ENCODE peak calls at places on chromosomes 6 and 20, in seven cellular contexts. G, W, X, O, R, Y and S are unnamed samples.

GRCh38 chr6:105482227-105482839 is 79.5 kb upstream of the PREP start:
- DNase-seq in G (no peak), W (peak; percentile 29), X (no peak), O (no peak), R (no peak), Y (peak; percentile 49), S (peak; percentile 35)

GRCh38 chr6:80143312-80143960 is 37.0 kb downstream of the BCKDHB start:
- DNase-seq in G (peak; percentile 65), W (peak; percentile 81), X (no peak), O (peak; percentile 83), R (no peak), Y (peak; percentile 72), S (peak; percentile 68)

GRCh38 chr6:166242888-166243287 is 65.3 kb downstream of the PRR18 start:
- DNase-seq in G (no peak), W (no peak), X (no peak), O (no peak), R (no peak), Y (no peak), S (no peak)

GRCh38 chr20:35171753-35172433 is at the start of gene PROCR:
- DNase-seq in G (peak; percentile 74), W (peak; percentile 100), X (no peak), O (peak; percentile 98), R (no peak), Y (peak; percentile 89), S (peak; percentile 57)

GRCh38 chr20:51027396-51027795 is 4.5 kb upstream of the KCNG1 start:
- DNase-seq in G (no peak), W (no peak), X (no peak), O (no peak), R (no peak), Y (no peak), S (no peak)

GRCh38 chr6:8530775-8531435 is 95.6 kb upstream of the SLC35B3 start:
- DNase-seq in G (no peak), W (no peak), X (no peak), O (no peak), R (no peak), Y (no peak), S (no peak)

GRCh38 chr6:46062991-46063390 is 47.3 kb upstream of the CLIC5 start:
- DNase-seq in G (no peak), W (no peak), X (no peak), O (no peak), R (no peak), Y (no peak), S (no peak)

GRCh38 chr20:16575390-16576140 is 2.3 kb upstream of the KIF16B start:
- DNase-seq in G (no peak), W (no peak), X (no peak), O (no peak), R (no peak), Y (no peak), S (no peak)

GRCh38 chr6:31068738-31069340 is 43.5 kb downstream of the C6orf15 start:
- DNase-seq in G (peak; percentile 52), W (peak; percentile 83), X (peak; percentile 80), O (peak; percentile 72), R (peak; percentile 59), Y (peak; percentile 65), S (no peak)

GRCh38 chr20:55386686-55387085 is 618.6 kb downstream of the CBLN4 start:
- DNase-seq in G (no peak), W (peak; percentile 79), X (no peak), O (peak; percentile 59), R (no peak), Y (no peak), S (no peak)

GRCh38 chr6:149132336-149132735 is 185.2 kb upstream of the TAB2 start:
- DNase-seq in G (no peak), W (no peak), X (no peak), O (no peak), R (no peak), Y (no peak), S (no peak)

GRCh38 chr6:32974541-32975308 is 6.3 kb downstream of the BRD2 start:
- DNase-seq in G (no peak), W (no peak), X (no peak), O (no peak), R (no peak), Y (no peak), S (no peak)

GRCh38 chr20:7500362-7500761 is 439.9 kb downstream of the HAO1 start:
- DNase-seq in G (no peak), W (no peak), X (no peak), O (no peak), R (no peak), Y (no peak), S (no peak)

GRCh38 chr6:122339661-122340060 is 59.8 kb upstream of the HSF2 start:
- DNase-seq in G (no peak), W (no peak), X (no peak), O (no peak), R (no peak), Y (no peak), S (no peak)

GRCh38 chr20:49603209-49603627 is 35.3 kb upstream of the PTGIS start:
- DNase-seq in G (no peak), W (no peak), X (no peak), O (no peak), R (no peak), Y (peak; percentile 68), S (no peak)

GRCh38 chr6:150144294-150144868 is 1.5 kb downstream of the PPP1R14C start:
- DNase-seq in G (no peak), W (peak; percentile 64), X (no peak), O (peak; percentile 60), R (no peak), Y (no peak), S (peak; percentile 38)
- TF ChIP-seq CTCF in G (no peak), W (no peak), X (no peak), O (no peak), R (no peak), Y (no peak), S (no peak)

DNA sequence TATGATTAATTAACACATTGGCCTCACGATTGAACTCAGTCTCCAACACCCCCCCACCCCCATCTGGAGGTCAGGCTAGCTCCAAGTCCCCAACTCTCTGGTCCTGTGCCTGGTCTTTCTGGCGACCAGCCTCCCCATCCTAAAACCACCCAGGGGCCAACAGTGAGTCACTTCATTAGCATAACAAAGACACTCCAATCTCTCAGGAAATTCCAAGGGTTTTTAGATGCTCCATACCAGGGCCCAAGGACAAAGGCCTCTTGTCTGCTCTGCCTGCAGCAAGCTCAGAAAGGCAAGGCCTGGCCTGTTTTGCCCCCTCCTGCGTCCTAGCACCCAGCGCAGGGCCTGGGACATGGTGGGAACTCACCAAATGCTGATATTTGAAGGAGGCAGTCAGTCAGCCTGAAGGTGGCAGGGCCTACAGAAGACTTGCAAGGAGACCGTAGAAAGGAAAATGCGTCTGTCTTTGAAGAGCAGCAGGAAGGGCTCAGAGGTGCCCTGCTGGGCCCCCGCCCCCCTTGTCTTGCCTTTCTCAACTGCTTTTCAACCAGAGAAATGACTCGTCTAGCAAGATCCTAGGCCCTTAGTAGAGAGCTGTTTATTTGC is 184.7 kb downstream of the CDH4 start:
- DNase-seq in G (no peak), W (peak; percentile 82), X (no peak), O (peak; percentile 82), R (no peak), Y (no peak), S (no peak)
- TF ChIP-seq CTCF in G (no peak), W (no peak), X (no peak), O (no peak), R (no peak), Y (no peak), S (no peak)

DNA sequence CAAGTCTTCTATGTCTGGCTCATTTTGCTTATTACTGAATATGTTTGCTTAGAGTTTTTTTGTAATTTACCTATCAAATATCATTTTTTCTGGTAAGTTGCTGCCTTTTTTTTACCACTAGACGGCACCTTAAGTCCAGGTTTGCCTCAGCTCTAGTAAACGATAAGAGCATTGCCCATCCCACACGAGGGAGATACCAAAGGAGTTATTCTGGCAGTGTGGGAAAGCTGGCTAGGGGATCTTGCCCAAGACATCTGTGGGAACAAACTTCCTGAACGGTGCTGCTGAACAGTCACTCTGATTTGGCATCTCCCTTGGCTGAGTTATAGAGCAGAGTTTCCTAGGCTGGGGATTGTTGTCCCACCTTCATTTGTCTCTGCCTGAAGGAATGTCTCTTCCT is 306.4 kb downstream of the COL12A1 start:
- DNase-seq in G (no peak), W (peak; percentile 86), X (no peak), O (peak; percentile 68), R (no peak), Y (no peak), S (no peak)
- TF ChIP-seq CTCF in G (peak; percentile 5), W (peak; percentile 32), X (no peak), O (peak; percentile 7), R (peak; percentile 5), Y (no peak), S (peak; percentile 33)

GRCh38 chr20:38872491-38873049 is 53.6 kb upstream of the FAM83D start:
- DNase-seq in G (no peak), W (no peak), X (no peak), O (no peak), R (no peak), Y (no peak), S (no peak)

GRCh38 chr20:38877483-38877882 is 48.7 kb upstream of the FAM83D start:
- DNase-seq in G (no peak), W (no peak), X (no peak), O (no peak), R (no peak), Y (no peak), S (no peak)

GRCh38 chr20:38874460-38875169 is 51.6 kb upstream of the FAM83D start:
- DNase-seq in G (no peak), W (no peak), X (no peak), O (no peak), R (no peak), Y (no peak), S (no peak)

GRCh38 chr20:38873050-38873581 is 53.1 kb upstream of the FAM83D start:
- DNase-seq in G (no peak), W (no peak), X (no peak), O (no peak), R (peak; percentile 86), Y (no peak), S (no peak)

GRCh38 chr20:38875170-38875993 is 50.8 kb upstream of the FAM83D start:
- DNase-seq in G (no peak), W (no peak), X (no peak), O (no peak), R (peak; percentile 88), Y (no peak), S (no peak)
- TF ChIP-seq CTCF in G (no peak), W (no peak), X (no peak), O (no peak), R (peak; percentile 12), Y (no peak), S (no peak)